ENCODE peak calls at places on chromosomes 4 and X, in four cellular contexts. One of them, this sample, is unnamed.

GRCh38 chr4:63582997-63583396 is 826.3 kb downstream of the TECRL start:
- DNase-seq in IMR-90: no peak
- DNase-seq in prostate gland: no peak
- DNase-seq in A549: no peak
- DNase-seq in this sample: no peak

GRCh38 chrX:94414746-94415145 is 740.7 kb downstream of the FAM133A start:
- DNase-seq in IMR-90: no peak
- DNase-seq in prostate gland: no peak
- DNase-seq in A549: no peak
- DNase-seq in this sample: no peak

GRCh38 chrX:2451456-2452316 is 49.1 kb downstream of the DHRSX start:
- DNase-seq in IMR-90: peak; percentile 62
- DNase-seq in prostate gland: no peak
- DNase-seq in A549: no peak
- DNase-seq in this sample: no peak

GRCh38 chr4:56102581-56102980 is 153.8 kb downstream of the CEP135 start:
- DNase-seq in IMR-90: no peak
- DNase-seq in prostate gland: no peak
- DNase-seq in A549: no peak
- DNase-seq in this sample: no peak

GRCh38 chr4:23348789-23349498 is 540.9 kb downstream of the PPARGC1A start:
- DNase-seq in IMR-90: no peak
- DNase-seq in prostate gland: no peak
- DNase-seq in A549: no peak
- DNase-seq in this sample: no peak

GRCh38 chrX:111447298-111447697 is 35.3 kb upstream of the DCX start:
- DNase-seq in IMR-90: no peak
- DNase-seq in prostate gland: no peak
- DNase-seq in A549: no peak
- DNase-seq in this sample: no peak

GRCh38 chr4:16199132-16199531 is 27.1 kb downstream of the TAPT1 start:
- DNase-seq in IMR-90: peak; percentile 37
- DNase-seq in prostate gland: no peak
- DNase-seq in A549: no peak
- DNase-seq in this sample: no peak

GRCh38 chr4:128803783-128804182 is 5.7 kb upstream of the JADE1 start:
- DNase-seq in IMR-90: no peak
- DNase-seq in prostate gland: no peak
- DNase-seq in A549: no peak
- DNase-seq in this sample: no peak

GRCh38 chr4:82606622-82607021 is 44.8 kb upstream of the TMEM150C start:
- DNase-seq in IMR-90: no peak
- DNase-seq in prostate gland: no peak
- DNase-seq in A549: no peak
- DNase-seq in this sample: no peak

GRCh38 chrX:152155766-152156310 is 17.5 kb upstream of the MAGEA10 start:
- DNase-seq in IMR-90: no peak
- DNase-seq in prostate gland: no peak
- DNase-seq in A549: no peak
- DNase-seq in this sample: no peak

GRCh38 chr4:157204634-157205244 is 15.8 kb upstream of the GRIA2 start:
- DNase-seq in IMR-90: peak; percentile 1
- DNase-seq in prostate gland: no peak
- DNase-seq in A549: peak; percentile 35
- DNase-seq in this sample: no peak
- TF ChIP-seq CTCF in IMR-90: peak; percentile 36
- TF ChIP-seq CTCF in prostate gland: no peak
- TF ChIP-seq CTCF in A549: peak; percentile 42
- TF ChIP-seq CTCF in this sample: peak; percentile 5

GRCh38 chr4:13523105-13523477 is 21.2 kb downstream of the NKX3-2 start:
- DNase-seq in IMR-90: no peak
- DNase-seq in prostate gland: no peak
- DNase-seq in A549: no peak
- DNase-seq in this sample: no peak
- H3K4me1 ChIP-seq in IMR-90: no peaks in the 10 kb centered on the region
- H3K4me1 ChIP-seq in prostate gland: no peaks in the 10 kb centered on the region
- H3K4me1 ChIP-seq in A549: no peaks in the 10 kb centered on the region
- H3K4me1 ChIP-seq in this sample: no peaks in the 10 kb centered on the region

GRCh38 chr4:139665690-139666529 is at the start of gene MGST2:
- DNase-seq in IMR-90: peak; percentile 79
- DNase-seq in prostate gland: peak; percentile 83
- DNase-seq in A549: peak; percentile 62
- DNase-seq in this sample: peak; percentile 82
- TF ChIP-seq POLR2A in IMR-90: no peak
- TF ChIP-seq POLR2A in prostate gland: peak; percentile 24
- TF ChIP-seq POLR2A in A549: peak; percentile 39
- TF ChIP-seq POLR2A in this sample: no peak

DNA sequence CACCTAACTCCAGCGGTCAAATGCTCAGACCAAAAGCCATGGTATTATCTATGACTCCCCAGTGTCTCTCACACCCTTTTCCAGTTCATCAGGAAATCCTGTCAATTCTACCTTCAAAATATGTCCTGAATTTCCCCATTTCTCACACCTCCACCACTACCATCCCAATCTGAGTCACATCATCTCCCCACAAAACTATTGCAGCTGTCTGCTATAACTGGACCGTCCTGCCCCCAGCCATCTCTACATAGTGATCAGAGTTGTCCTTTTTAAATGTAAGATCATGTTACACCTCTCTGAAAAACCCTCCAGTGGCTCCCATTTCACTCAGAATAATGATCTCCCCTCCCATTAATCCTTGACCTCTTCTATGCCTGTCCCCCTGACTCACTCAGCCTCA is 6.8 kb upstream of the ODAPH start:
- DNase-seq in IMR-90: no peak
- DNase-seq in prostate gland: no peak
- DNase-seq in A549: no peak
- DNase-seq in this sample: no peak
- TF ChIP-seq CTCF in IMR-90: no peak
- TF ChIP-seq CTCF in prostate gland: no peak
- TF ChIP-seq CTCF in A549: no peak
- TF ChIP-seq CTCF in this sample: no peak

DNA sequence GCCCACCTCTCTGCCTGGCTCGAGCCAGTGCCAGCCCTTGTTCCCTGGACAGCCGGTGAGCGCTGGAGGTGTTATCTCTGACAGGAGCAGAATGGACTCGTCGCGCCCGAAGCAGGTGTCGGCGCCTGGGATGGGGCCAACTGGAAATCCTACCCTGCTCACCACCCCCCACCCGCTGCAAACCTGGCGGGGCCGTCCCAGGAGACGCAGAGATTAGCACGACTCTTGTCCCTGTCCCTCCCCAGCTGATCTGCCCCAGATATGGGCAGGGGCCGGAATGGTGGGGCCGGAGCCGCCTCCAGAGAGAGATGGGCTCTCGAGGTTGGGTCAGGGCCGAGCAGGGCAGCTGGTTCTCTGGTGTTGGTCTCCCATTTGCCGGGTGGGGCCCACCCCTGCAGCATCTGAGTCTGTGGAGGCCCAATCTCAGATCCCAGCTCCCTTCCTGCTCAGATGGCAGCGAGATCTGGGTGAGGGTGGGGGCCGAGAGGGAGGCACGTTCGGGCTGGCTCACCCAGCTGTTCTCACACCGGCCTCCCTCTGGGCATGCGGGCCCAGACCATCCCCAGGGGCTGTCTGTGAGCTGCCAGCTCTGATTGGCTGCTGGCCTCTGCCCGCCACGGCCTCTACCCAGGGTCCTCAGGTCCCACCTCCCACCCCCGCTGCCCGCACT is 20.1 kb upstream of the FGFR3 start:
- DNase-seq in IMR-90: no peak
- DNase-seq in prostate gland: no peak
- DNase-seq in A549: no peak
- DNase-seq in this sample: no peak
- H3K4me1 ChIP-seq in IMR-90: peaks cover 4% of the 10 kb centered on the region
- H3K4me1 ChIP-seq in prostate gland: no peaks in the 10 kb centered on the region
- H3K4me1 ChIP-seq in A549: peaks cover 26% of the 10 kb centered on the region
- H3K4me1 ChIP-seq in this sample: no peaks in the 10 kb centered on the region

DNA sequence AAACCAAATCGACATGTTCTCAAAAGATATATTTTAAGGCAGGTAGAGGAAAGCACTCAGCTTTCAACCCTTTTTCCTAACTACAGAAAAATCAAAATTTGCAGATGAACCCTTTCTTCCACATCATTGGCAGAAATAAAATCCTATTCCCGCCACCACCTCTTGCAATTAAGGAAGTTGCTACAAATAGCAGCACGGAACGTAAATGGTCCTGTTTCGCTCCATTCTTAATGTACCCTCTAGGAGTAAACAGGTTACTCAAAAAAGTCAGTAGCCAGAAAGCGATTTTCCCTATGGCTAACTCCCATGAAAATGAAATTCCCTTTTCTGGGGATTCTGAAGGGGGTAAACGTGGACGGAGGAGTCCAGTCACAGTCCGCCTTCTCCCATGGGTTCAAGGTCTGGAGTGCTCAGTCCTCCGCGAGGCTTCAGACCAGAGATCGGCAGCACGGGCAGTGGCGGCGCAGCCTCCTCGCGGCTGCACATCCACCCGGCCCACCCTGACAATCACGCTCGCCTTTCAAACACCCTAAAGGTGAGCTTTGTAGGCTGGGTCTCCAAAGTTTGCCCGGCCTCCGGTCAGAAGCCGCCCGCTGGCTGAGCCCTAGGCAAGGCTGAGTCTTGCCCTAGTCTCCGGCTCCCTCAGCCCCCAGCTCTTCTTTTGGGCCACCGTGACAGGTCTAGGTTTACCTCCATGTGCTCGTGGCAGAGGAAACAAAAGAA is 1.8 kb downstream of the ATP11C start:
- DNase-seq in IMR-90: no peak
- DNase-seq in prostate gland: peak; percentile 4
- DNase-seq in A549: peak; percentile 10
- DNase-seq in this sample: peak; percentile 47
- TF ChIP-seq POLR2A in IMR-90: no peak
- TF ChIP-seq POLR2A in prostate gland: no peak
- TF ChIP-seq POLR2A in A549: no peak
- TF ChIP-seq POLR2A in this sample: no peak

GRCh38 chr4:26082565-26082964 is 168.5 kb downstream of the SMIM20 start:
- DNase-seq in IMR-90: no peak
- DNase-seq in prostate gland: no peak
- DNase-seq in A549: no peak
- DNase-seq in this sample: no peak

GRCh38 chr4:26086621-26087068 is 172.6 kb downstream of the SMIM20 start:
- DNase-seq in IMR-90: no peak
- DNase-seq in prostate gland: no peak
- DNase-seq in A549: no peak
- DNase-seq in this sample: no peak

GRCh38 chr4:26083987-26084386 is 170.0 kb downstream of the SMIM20 start:
- DNase-seq in IMR-90: peak; percentile 95
- DNase-seq in prostate gland: peak; percentile 58
- DNase-seq in A549: no peak
- DNase-seq in this sample: no peak

GRCh38 chr4:26085581-26085980 is 171.6 kb downstream of the SMIM20 start:
- DNase-seq in IMR-90: no peak
- DNase-seq in prostate gland: no peak
- DNase-seq in A549: no peak
- DNase-seq in this sample: no peak

DNA sequence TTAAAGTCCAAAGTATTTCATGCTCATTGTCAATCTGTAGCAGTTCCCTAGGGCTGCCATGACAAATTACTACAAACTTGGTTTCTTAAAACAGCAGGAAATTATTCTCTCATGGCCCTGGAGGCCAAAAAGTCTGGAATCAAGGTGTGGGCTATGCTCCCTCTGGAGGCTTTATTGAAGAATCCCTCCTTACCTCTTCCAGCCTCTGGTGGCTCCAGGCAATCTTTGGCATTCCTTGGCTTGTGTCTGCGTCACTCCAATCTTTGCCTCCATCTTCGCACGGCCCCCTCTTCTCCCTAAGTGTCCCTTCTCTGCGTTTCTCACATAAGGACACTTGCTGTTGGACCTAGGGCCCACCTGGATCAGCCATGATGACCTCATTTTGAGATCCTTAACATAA is 170.4 kb downstream of the SMIM20 start:
- DNase-seq in IMR-90: no peak
- DNase-seq in prostate gland: no peak
- DNase-seq in A549: no peak
- DNase-seq in this sample: no peak
- TF ChIP-seq CTCF in IMR-90: no peak
- TF ChIP-seq CTCF in prostate gland: no peak
- TF ChIP-seq CTCF in A549: no peak
- TF ChIP-seq CTCF in this sample: no peak

GRCh38 chr4:184810720-184811119 is 15.0 kb downstream of the ACSL1 start:
- DNase-seq in IMR-90: no peak
- DNase-seq in prostate gland: no peak
- DNase-seq in A549: no peak
- DNase-seq in this sample: no peak
- H3K4me1 ChIP-seq in IMR-90: peaks cover 10% of the 10 kb centered on the region
- H3K4me1 ChIP-seq in prostate gland: peaks cover 27% of the 10 kb centered on the region
- H3K4me1 ChIP-seq in A549: peaks cover 70% of the 10 kb centered on the region
- H3K4me1 ChIP-seq in this sample: peaks cover 28% of the 10 kb centered on the region

GRCh38 chr4:88823058-88823919 is 125.7 kb upstream of the NAP1L5 start:
- DNase-seq in IMR-90: peak; percentile 98
- DNase-seq in prostate gland: peak; percentile 83
- DNase-seq in A549: peak; percentile 48
- DNase-seq in this sample: peak; percentile 95
- TF ChIP-seq POLR2A in IMR-90: peak; percentile 79
- TF ChIP-seq POLR2A in prostate gland: peak; percentile 83
- TF ChIP-seq POLR2A in A549: peak; percentile 45
- TF ChIP-seq POLR2A in this sample: peak; percentile 81